ENCODE peak calls at places on chromosomes 1 and 21, in eight cellular contexts. X is suprapubic skin, B is stomach, Y is A549, D is ovary, I is esophagus muscularis mucosa, H is SK-N-SH, J is sigmoid colon. O is an unnamed sample.

GRCh38 chr21:16608209-16608830 is 878.5 kb downstream of the USP25 start:
- DNase-seq in Y (peak; percentile 27), I (no peak), J (no peak), D (no peak), H (no peak), B (no peak), X (no peak), O (no peak)

GRCh38 chr1:178543291-178543609 is 30.3 kb downstream of the TEX35 start:
- DNase-seq in B (no peak), I (no peak), H (no peak), D (peak; percentile 24), X (no peak), Y (no peak), J (no peak), O (no peak)

GRCh38 chr21:34029724-34030528 is 43.5 kb upstream of the MRPS6 start:
- DNase-seq in X (no peak), Y (peak; percentile 84), J (no peak), H (peak; percentile 56), I (no peak), B (peak; percentile 33), D (peak; percentile 18), O (no peak)

GRCh38 chr21:38834725-38835124 is 29.0 kb downstream of the ETS2 start:
- DNase-seq in J (no peak), X (no peak), I (no peak), H (no peak), D (no peak), Y (no peak), B (no peak), O (no peak)

GRCh38 chr1:117802546-117803257 is 126.7 kb downstream of the GDAP2 start:
- DNase-seq in Y (no peak), H (no peak), J (no peak), D (no peak), X (no peak), B (no peak), I (no peak), O (no peak)

GRCh38 chr1:3314561-3315271 is 139.7 kb upstream of the ARHGEF16 start:
- DNase-seq in H (no peak), B (no peak), I (no peak), D (peak; percentile 51), Y (no peak), J (no peak), X (no peak), O (no peak)

GRCh38 chr1:150487763-150488115 is 520 bp downstream of the TARS2 start:
- DNase-seq in D (no peak), J (peak; percentile 46), B (no peak), I (no peak), Y (no peak), H (no peak), X (peak; percentile 29), O (no peak)

GRCh38 chr1:209689484-209689883 is 14.3 kb downstream of the G0S2 start:
- DNase-seq in B (peak; percentile 44), X (no peak), I (no peak), J (no peak), H (no peak), Y (peak; percentile 63), D (no peak), O (no peak)

GRCh38 chr1:205088341-205088740 is 4.1 kb upstream of the TMEM81 start:
- DNase-seq in B (no peak), I (no peak), Y (no peak), H (no peak), J (no peak), X (no peak), D (no peak), O (no peak)

GRCh38 chr1:238136265-238136664 is 245.5 kb upstream of the ZP4 start:
- DNase-seq in X (no peak), J (no peak), D (no peak), B (no peak), I (no peak), H (no peak), Y (no peak), O (no peak)

GRCh38 chr1:33641099-33641830 is 168.8 kb downstream of the ZSCAN20 start:
- DNase-seq in I (no peak), Y (peak; percentile 26), D (no peak), J (no peak), X (no peak), B (no peak), H (no peak), O (no peak)

GRCh38 chr1:21175670-21176581 is 771 bp downstream of the EIF4G3 start:
- DNase-seq in H (peak; percentile 72), I (no peak), B (peak; percentile 37), Y (no peak), J (peak; percentile 69), D (peak; percentile 67), X (peak; percentile 78), O (no peak)

GRCh38 chr21:45418301-45419071 is 13.5 kb downstream of the COL18A1 start:
- DNase-seq in X (no peak), H (no peak), Y (no peak), J (peak; percentile 62), B (no peak), I (no peak), D (peak; percentile 33), O (no peak)

GRCh38 chr1:19877351-19877750 is 4.8 kb upstream of the OTUD3 start:
- DNase-seq in I (no peak), B (no peak), X (no peak), Y (no peak), D (no peak), J (no peak), H (no peak), O (no peak)

GRCh38 chr1:20732071-20732587 is 374 bp downstream of the SH2D5 start:
- DNase-seq in X (no peak), Y (peak; percentile 69), H (peak; percentile 96), I (no peak), J (no peak), B (peak; percentile 62), D (peak; percentile 73), O (no peak)

GRCh38 chr1:17912491-17912890 is 157.4 kb downstream of the ACTL8 start:
- DNase-seq in J (no peak), H (no peak), B (no peak), Y (no peak), D (no peak), I (no peak), X (peak; percentile 44), O (no peak)

GRCh38 chr1:227761621-227762230 is 26.5 kb downstream of the SNAP47 start:
- DNase-seq in J (no peak), H (no peak), B (no peak), X (peak; percentile 72), Y (no peak), D (no peak), I (no peak), O (no peak)

GRCh38 chr1:227764019-227764391 is 28.8 kb downstream of the SNAP47 start:
- DNase-seq in J (no peak), X (no peak), D (no peak), I (no peak), H (no peak), B (no peak), Y (peak; percentile 61), O (no peak)

GRCh38 chr1:227760377-227760776 is 25.1 kb downstream of the SNAP47 start:
- DNase-seq in I (no peak), H (no peak), B (no peak), J (no peak), Y (no peak), X (no peak), D (no peak), O (no peak)

GRCh38 chr1:227763246-227764018 is 28.2 kb downstream of the SNAP47 start:
- DNase-seq in X (peak; percentile 78), Y (no peak), I (no peak), H (no peak), B (no peak), D (no peak), J (no peak), O (no peak)

DNA sequence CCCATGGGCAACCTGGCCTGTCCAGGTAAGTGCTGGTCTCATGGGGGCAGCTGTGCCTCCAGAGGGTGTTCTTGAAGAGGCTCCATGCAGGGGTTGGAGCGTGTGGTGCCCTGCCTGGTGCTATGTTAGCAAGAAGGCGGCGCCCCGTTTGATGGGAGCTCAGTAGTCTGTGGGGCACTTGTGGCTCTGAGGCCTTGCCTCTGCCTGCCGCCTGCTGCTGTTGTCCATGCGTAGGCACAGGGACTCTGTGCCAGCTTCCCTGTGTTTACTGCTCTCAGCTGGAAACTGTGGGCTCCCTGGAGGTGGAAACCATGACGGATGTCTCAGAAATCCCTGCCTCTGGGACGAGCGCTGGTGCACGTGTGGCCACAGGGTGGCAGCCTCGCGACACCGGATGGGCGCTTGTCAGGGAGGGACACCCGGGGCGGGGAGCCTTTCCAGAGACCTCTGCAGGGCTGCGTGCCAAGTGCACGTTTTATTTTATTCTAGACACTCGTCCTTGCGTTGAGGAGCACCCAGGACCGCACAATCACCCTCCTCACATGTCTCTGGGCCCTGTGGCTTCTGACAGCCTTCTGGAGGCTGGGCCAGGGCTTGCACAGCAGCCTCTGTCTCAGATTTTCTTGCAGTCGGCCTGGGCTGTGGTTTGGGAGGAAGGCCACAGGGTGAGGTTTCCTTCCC is 27.1 kb downstream of the SNAP47 start:
- DNase-seq in J (peak; percentile 96), H (peak; percentile 97), X (peak; percentile 91), D (peak; percentile 82), B (peak; percentile 88), I (peak; percentile 94), Y (peak; percentile 79), O (peak; percentile 81)
- H3K4me1 ChIP-seq in J (peaks cover 53% of the 10 kb centered on the region), H (peaks cover 27% of the 10 kb centered on the region), X (peaks cover 25% of the 10 kb centered on the region), D (peaks cover 2% of the 10 kb centered on the region), B (peaks cover 74% of the 10 kb centered on the region), I (peaks cover 46% of the 10 kb centered on the region), Y (peaks cover 34% of the 10 kb centered on the region), O (peaks cover 7% of the 10 kb centered on the region)

GRCh38 chr1:70719164-70719563 is 308.1 kb downstream of the CTH start:
- DNase-seq in Y (no peak), J (no peak), D (no peak), B (no peak), H (no peak), I (no peak), X (no peak), O (no peak)
- TF ChIP-seq EP300 in Y (no peak), J (no peak), D (no peak), B (no peak), H (no peak), I (no peak), X (no peak), O (no peak)

GRCh38 chr1:153633747-153634665 is at the start of gene CHTOP:
- DNase-seq in I (peak; percentile 99), J (peak; percentile 99), X (peak; percentile 99), H (peak; percentile 94), B (peak; percentile 99), Y (peak; percentile 99), D (peak; percentile 99), O (peak; percentile 98)

GRCh38 chr1:153638261-153638660 is 4.4 kb downstream of the CHTOP start:
- DNase-seq in Y (no peak), J (no peak), X (no peak), H (no peak), I (no peak), D (peak; percentile 7), B (no peak), O (no peak)

GRCh38 chr1:153636312-153636711 is 2.4 kb downstream of the CHTOP start:
- DNase-seq in H (no peak), D (no peak), J (no peak), Y (no peak), B (no peak), X (no peak), I (no peak), O (no peak)

GRCh38 chr1:153633161-153633746 is 612 bp upstream of the CHTOP start:
- DNase-seq in Y (peak; percentile 62), J (no peak), I (no peak), B (peak; percentile 50), X (no peak), D (no peak), H (no peak), O (no peak)

GRCh38 chr1:153635872-153636271 is 2.0 kb downstream of the CHTOP start:
- DNase-seq in X (no peak), J (no peak), D (no peak), B (no peak), Y (no peak), I (no peak), H (no peak), O (no peak)
- H3K27ac ChIP-seq in X (peak overlapping the region; percentile 100), J (peak overlapping the region; percentile 15), D (no peak overlapping the region), B (peak overlapping the region; percentile 99), Y (peak overlapping the region; percentile 99), I (peak overlapping the region; percentile 98), H (no peak overlapping the region), O (no peak overlapping the region)

GRCh38 chr1:1623631-1624442 is 8.1 kb upstream of the MMP23B start:
- DNase-seq in X (no peak), H (no peak), I (no peak), D (no peak), B (no peak), J (no peak), Y (no peak), O (no peak)
- H3K4me1 ChIP-seq in X (peaks cover 24% of the 10 kb centered on the region), H (no peaks in the 10 kb centered on the region), I (peaks cover 15% of the 10 kb centered on the region), D (no peaks in the 10 kb centered on the region), B (peaks cover 39% of the 10 kb centered on the region), J (no peaks in the 10 kb centered on the region), Y (no peaks in the 10 kb centered on the region), O (no peaks in the 10 kb centered on the region)